ENCODE peak calls at places on chromosomes 2 and 18, in ten cellular contexts. B, L, K, V, Q, T, X, U, Y and J are unnamed samples.

GRCh38 chr2:74691955-74692354 is 37.9 kb downstream of the SEMA4F start:
- DNase-seq in B (no peak), L (no peak), K (no peak), V (no peak), Q (no peak), T (peak; percentile 40), X (no peak), U (no peak), Y (no peak), J (no peak)

GRCh38 chr2:197205590-197206215 is 104.9 kb downstream of the ANKRD44 start:
- DNase-seq in B (peak; percentile 56), L (no peak), K (no peak), V (no peak), Q (no peak), T (no peak), X (no peak), U (peak; percentile 80), Y (no peak), J (no peak)

GRCh38 chr2:73939419-73939818 is 12.7 kb downstream of the DGUOK start:
- DNase-seq in B (no peak), L (no peak), K (no peak), V (peak; percentile 39), Q (no peak), T (peak; percentile 99), X (no peak), U (no peak), Y (no peak), J (peak; percentile 61)

GRCh38 chr2:10490806-10491291 is 42.7 kb upstream of the ODC1 start:
- DNase-seq in B (no peak), L (no peak), K (no peak), V (no peak), Q (no peak), T (peak; percentile 51), X (no peak), U (peak; percentile 52), Y (no peak), J (no peak)

GRCh38 chr2:30239308-30240161 is 8.2 kb downstream of the LBH start:
- DNase-seq in B (no peak), L (peak; percentile 47), K (no peak), V (peak; percentile 80), Q (peak; percentile 69), T (peak; percentile 50), X (peak; percentile 76), U (peak; percentile 86), Y (peak; percentile 86), J (peak; percentile 92)

GRCh38 chr2:231412616-231412963 is 17.1 kb downstream of the B3GNT7 start:
- DNase-seq in B (no peak), L (no peak), K (no peak), V (no peak), Q (no peak), T (no peak), X (no peak), U (no peak), Y (peak; percentile 26), J (no peak)

GRCh38 chr2:239905884-239906654 is 119.1 kb downstream of the NDUFA10 start:
- DNase-seq in B (no peak), L (no peak), K (no peak), V (no peak), Q (no peak), T (no peak), X (no peak), U (no peak), Y (no peak), J (peak; percentile 22)

GRCh38 chr2:5926896-5927512 is 234.8 kb downstream of the SOX11 start:
- DNase-seq in B (no peak), L (no peak), K (no peak), V (peak; percentile 34), Q (no peak), T (no peak), X (no peak), U (no peak), Y (peak; percentile 38), J (no peak)

GRCh38 chr18:54802178-54802577 is 26.1 kb upstream of the RAB27B start:
- DNase-seq in B (no peak), L (no peak), K (no peak), V (no peak), Q (no peak), T (no peak), X (no peak), U (no peak), Y (no peak), J (no peak)

GRCh38 chr2:68943581-68944568 is 8.8 kb downstream of the GKN2 start:
- DNase-seq in B (no peak), L (no peak), K (no peak), V (no peak), Q (peak; percentile 81), T (peak; percentile 54), X (peak; percentile 19), U (no peak), Y (peak; percentile 68), J (peak; percentile 92)

GRCh38 chr18:907880-908512 is 3.3 kb downstream of the ADCYAP1 start:
- DNase-seq in B (no peak), L (no peak), K (no peak), V (no peak), Q (peak; percentile 49), T (no peak), X (no peak), U (no peak), Y (peak; percentile 30), J (peak; percentile 61)

GRCh38 chr2:85990084-85990483 is 101.3 kb upstream of the ST3GAL5 start:
- DNase-seq in B (no peak), L (no peak), K (no peak), V (no peak), Q (no peak), T (no peak), X (no peak), U (no peak), Y (no peak), J (peak; percentile 54)

GRCh38 chr2:240477916-240478315 is 42.5 kb downstream of the GPC1 start:
- DNase-seq in B (no peak), L (peak; percentile 10), K (no peak), V (no peak), Q (no peak), T (no peak), X (no peak), U (peak; percentile 28), Y (peak; percentile 3), J (peak; percentile 35)

GRCh38 chr2:207334631-207335371 is 169.1 kb upstream of the KLF7 start:
- DNase-seq in B (no peak), L (peak; percentile 72), K (no peak), V (peak; percentile 66), Q (peak; percentile 89), T (peak; percentile 99), X (peak; percentile 67), U (no peak), Y (no peak), J (peak; percentile 88)

GRCh38 chr18:44548291-44549221 is 132.1 kb upstream of the SETBP1 start:
- DNase-seq in B (no peak), L (no peak), K (no peak), V (peak; percentile 30), Q (no peak), T (no peak), X (no peak), U (no peak), Y (no peak), J (no peak)

DNA sequence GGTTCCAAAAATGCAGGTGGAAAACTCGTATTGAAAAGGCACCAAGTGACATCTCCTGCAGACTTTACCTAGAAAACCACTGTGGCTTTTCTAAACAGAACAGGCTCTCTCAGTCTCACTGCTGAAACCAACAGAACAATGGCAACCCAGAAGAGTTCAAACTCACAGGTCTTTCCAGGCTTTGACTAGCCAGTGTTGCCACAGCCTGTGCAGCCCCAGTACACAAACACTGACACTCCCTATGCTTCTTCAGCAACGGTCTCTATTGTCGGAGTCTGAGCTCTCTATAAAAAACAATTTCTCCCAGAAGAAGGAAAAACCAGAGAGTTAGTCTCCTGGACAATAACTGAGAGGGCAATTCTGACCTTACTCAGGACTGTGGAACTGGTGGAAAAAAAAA is 87.8 kb upstream of the RNU4ATAC start:
- DNase-seq in B (no peak), L (no peak), K (no peak), V (no peak), Q (no peak), T (no peak), X (no peak), U (no peak), Y (no peak), J (no peak)
- H3K36me3 ChIP-seq in B (peaks cover 14% of the 10 kb centered on the region), L (peaks cover 9% of the 10 kb centered on the region), K (peaks cover 9% of the 10 kb centered on the region), V (peaks cover 83% of the 10 kb centered on the region), Q (peaks cover 12% of the 10 kb centered on the region), T (peaks cover 21% of the 10 kb centered on the region), X (peaks cover 6% of the 10 kb centered on the region), U (peaks cover 93% of the 10 kb centered on the region), Y (peaks cover 50% of the 10 kb centered on the region), J (peaks cover 73% of the 10 kb centered on the region)

GRCh38 chr2:168086805-168087204 is 160.6 kb downstream of the STK39 start:
- DNase-seq in B (no peak), L (peak; percentile 56), K (no peak), V (no peak), Q (no peak), T (no peak), X (no peak), U (no peak), Y (no peak), J (no peak)
- H3K36me3 ChIP-seq in B (no peaks in the 10 kb centered on the region), L (no peaks in the 10 kb centered on the region), K (no peaks in the 10 kb centered on the region), V (no peaks in the 10 kb centered on the region), Q (no peaks in the 10 kb centered on the region), T (no peaks in the 10 kb centered on the region), X (peaks cover 4% of the 10 kb centered on the region), U (no peaks in the 10 kb centered on the region), Y (peaks cover 4% of the 10 kb centered on the region), J (no peaks in the 10 kb centered on the region)

GRCh38 chr18:64311859-64312258 is 163.0 kb upstream of the LINC00305 start:
- DNase-seq in B (no peak), L (no peak), K (no peak), V (no peak), Q (no peak), T (no peak), X (no peak), U (no peak), Y (no peak), J (no peak)
- H3K36me3 ChIP-seq in B (no peaks in the 10 kb centered on the region), L (no peaks in the 10 kb centered on the region), K (no peaks in the 10 kb centered on the region), V (no peaks in the 10 kb centered on the region), Q (no peaks in the 10 kb centered on the region), T (no peaks in the 10 kb centered on the region), X (no peaks in the 10 kb centered on the region), U (no peaks in the 10 kb centered on the region), Y (no peaks in the 10 kb centered on the region), J (no peaks in the 10 kb centered on the region)

GRCh38 chr2:216498418-216499413 is at the start of gene RPL37A:
- DNase-seq in B (peak; percentile 87), L (peak; percentile 86), K (peak; percentile 69), V (peak; percentile 96), Q (peak; percentile 97), T (peak; percentile 93), X (peak; percentile 94), U (peak; percentile 97), Y (peak; percentile 93), J (peak; percentile 96)

GRCh38 chr2:216502776-216503629 is 4.4 kb downstream of the RPL37A start:
- DNase-seq in B (no peak), L (no peak), K (no peak), V (no peak), Q (no peak), T (no peak), X (no peak), U (no peak), Y (no peak), J (no peak)

GRCh38 chr2:216499641-216500218 is 1.1 kb downstream of the RPL37A start:
- DNase-seq in B (no peak), L (no peak), K (no peak), V (no peak), Q (peak; percentile 26), T (no peak), X (no peak), U (no peak), Y (no peak), J (no peak)

GRCh38 chr2:216501854-216502253 is 3.2 kb downstream of the RPL37A start:
- DNase-seq in B (no peak), L (no peak), K (no peak), V (no peak), Q (no peak), T (no peak), X (no peak), U (no peak), Y (no peak), J (no peak)

GRCh38 chr2:216500572-216500971 is 1.9 kb downstream of the RPL37A start:
- DNase-seq in B (no peak), L (no peak), K (no peak), V (no peak), Q (no peak), T (no peak), X (no peak), U (no peak), Y (no peak), J (no peak)
- H3K36me3 ChIP-seq in B (peaks cover 10% of the 10 kb centered on the region), L (no peaks in the 10 kb centered on the region), K (peaks cover 5% of the 10 kb centered on the region), V (peaks cover 63% of the 10 kb centered on the region), Q (peaks cover 36% of the 10 kb centered on the region), T (peaks cover 24% of the 10 kb centered on the region), X (peaks cover 29% of the 10 kb centered on the region), U (peaks cover 64% of the 10 kb centered on the region), Y (peaks cover 62% of the 10 kb centered on the region), J (peaks cover 62% of the 10 kb centered on the region)